ENCODE peak calls at places on chromosomes 5 and 9, in seven cellular contexts. J is NCI-H82; X is G401; K is effector memory CD4-positive, alpha-beta T cell; B is upper lobe of left lung; C is right atrium auricular region; A is left lung. L is an unnamed sample.

GRCh38 chr9:18979367-18979766 is 53.6 kb downstream of the SAXO1 start:
- DNase-seq in J (peak), X (no peak), K (no peak), B (no peak), C (no peak), A (no peak), L (no peak)

GRCh38 chr5:172411423-172412111 is 42.8 kb downstream of the SH3PXD2B start:
- DNase-seq in J (no peak), X (no peak), K (no peak), B (no peak), C (no peak), A (no peak), L (no peak)

GRCh38 chr5:153905214-153905613 is 133.5 kb downstream of the FAM114A2 start:
- DNase-seq in J (no peak), X (no peak), K (no peak), B (no peak), C (no peak), A (no peak), L (no peak)

GRCh38 chr9:93071464-93071863 is 13.0 kb downstream of the SUSD3 start:
- DNase-seq in J (peak), X (no peak), K (no peak), B (no peak), C (no peak), A (no peak), L (peak)

GRCh38 chr5:43773032-43773830 is 170.3 kb downstream of the NNT start:
- DNase-seq in J (no peak), X (peak), K (no peak), B (no peak), C (no peak), A (no peak), L (no peak)

GRCh38 chr9:24504521-24504920 is 41.2 kb downstream of the IZUMO3 start:
- DNase-seq in J (no peak), X (no peak), K (no peak), B (no peak), C (no peak), A (no peak), L (no peak)

GRCh38 chr5:122611401-122611800 is 163.5 kb upstream of the SNX2 start:
- DNase-seq in J (no peak), X (no peak), K (no peak), B (no peak), C (no peak), A (no peak), L (no peak)

GRCh38 chr5:74034738-74035137 is 408.7 kb downstream of the ARHGEF28 start:
- DNase-seq in J (no peak), X (no peak), K (no peak), B (no peak), C (no peak), A (no peak), L (peak)

GRCh38 chr5:123512631-123513461 is 869 bp downstream of the CSNK1G3 start:
- DNase-seq in J (peak), X (peak), K (peak), B (no peak), C (no peak), A (peak), L (no peak)

GRCh38 chr9:133713211-133713959 is 24.8 kb downstream of the SARDH start:
- DNase-seq in J (no peak), X (no peak), K (no peak), B (no peak), C (no peak), A (peak), L (no peak)

GRCh38 chr5:38011641-38012188 is 171.9 kb upstream of the GDNF start:
- DNase-seq in J (no peak), X (no peak), K (no peak), B (no peak), C (no peak), A (no peak), L (peak)

GRCh38 chr9:19481971-19482404 is 73.2 kb downstream of the ACER2 start:
- DNase-seq in J (no peak), X (no peak), K (no peak), B (no peak), C (no peak), A (no peak), L (peak)

GRCh38 chr5:178279723-178280438 is 47.3 kb upstream of the PHYKPL start:
- DNase-seq in J (peak), X (peak), K (no peak), B (peak), C (peak), A (peak), L (peak)

GRCh38 chr9:129697111-129697955 is 31.9 kb downstream of the PRRX2 start:
- DNase-seq in J (peak), X (no peak), K (no peak), B (no peak), C (peak), A (no peak), L (peak)

GRCh38 chr5:165325201-165325600 is 1819.8 kb downstream of the MAT2B start:
- DNase-seq in J (no peak), X (no peak), K (no peak), B (no peak), C (no peak), A (no peak), L (no peak)

GRCh38 chr9:129012893-129013448 is 15.2 kb downstream of the SH3GLB2 start:
- DNase-seq in J (no peak), X (no peak), K (no peak), B (no peak), C (no peak), A (no peak), L (no peak)

GRCh38 chr5:102867999-102868662 is 113.0 kb downstream of the PAM start:
- DNase-seq in J (no peak), X (no peak), K (no peak), B (no peak), C (no peak), A (no peak), L (no peak)

GRCh38 chr5:134092875-134093274 is 21.6 kb upstream of the TCF7 start:
- DNase-seq in J (peak), X (no peak), K (no peak), B (no peak), C (no peak), A (no peak), L (no peak)

GRCh38 chr5:149675467-149676201 is 54.5 kb upstream of the PPARGC1B start:
- DNase-seq in J (no peak), X (no peak), K (no peak), B (peak), C (no peak), A (no peak), L (no peak)

GRCh38 chr5:1728846-1729245 is 70.8 kb downstream of the MRPL36 start:
- DNase-seq in J (no peak), X (no peak), K (no peak), B (peak), C (peak), A (peak), L (no peak)

GRCh38 chr5:139796061-139796806 is 626 bp downstream of the PSD2 start:
- DNase-seq in J (peak), X (no peak), K (no peak), B (no peak), C (no peak), A (no peak), L (no peak)

L was measured in nucleus accumbens.